ENCODE peak calls at places on chromosome 9, in ten cellular contexts. One of them, this sample, is unnamed.

GRCh38 chr9:109781541-109782197 is 1.7 kb downstream of the PALM2AKAP2 start:
- DNase-seq in mesothelial cell of epicardium: no peak
- DNase-seq in transverse colon: no peak
- DNase-seq in activated B cell treated with CpG ODN at 0.5 μM for 24 hours: no peak
- DNase-seq in lower lobe of right lung: no peak
- DNase-seq in kidney: no peak
- DNase-seq in MCF 10A: no peak
- DNase-seq in CD8-positive, alpha-beta T cell: no peak
- DNase-seq in RWPE1: no peak
- DNase-seq in heart right ventricle: no peak
- DNase-seq in this sample: no peak

GRCh38 chr9:36189978-36190377 is 743 bp upstream of the CLTA start:
- DNase-seq in kidney: no peak
- DNase-seq in mesothelial cell of epicardium: no peak
- DNase-seq in activated B cell treated with CpG ODN at 0.5 μM for 24 hours: no peak
- DNase-seq in RWPE1: no peak
- DNase-seq in CD8-positive, alpha-beta T cell: no peak
- DNase-seq in MCF 10A: no peak
- DNase-seq in transverse colon: peak; percentile 32
- DNase-seq in lower lobe of right lung: no peak
- DNase-seq in heart right ventricle: no peak
- DNase-seq in this sample: no peak

GRCh38 chr9:12809720-12810119 is 34.9 kb downstream of the LURAP1L start:
- DNase-seq in CD8-positive, alpha-beta T cell: no peak
- DNase-seq in RWPE1: no peak
- DNase-seq in kidney: no peak
- DNase-seq in transverse colon: no peak
- DNase-seq in mesothelial cell of epicardium: no peak
- DNase-seq in activated B cell treated with CpG ODN at 0.5 μM for 24 hours: no peak
- DNase-seq in MCF 10A: no peak
- DNase-seq in heart right ventricle: no peak
- DNase-seq in lower lobe of right lung: no peak
- DNase-seq in this sample: no peak

GRCh38 chr9:99414321-99414720 is 192.2 kb downstream of the SEC61B start:
- DNase-seq in activated B cell treated with CpG ODN at 0.5 μM for 24 hours: no peak
- DNase-seq in RWPE1: no peak
- DNase-seq in transverse colon: no peak
- DNase-seq in mesothelial cell of epicardium: no peak
- DNase-seq in lower lobe of right lung: no peak
- DNase-seq in CD8-positive, alpha-beta T cell: no peak
- DNase-seq in heart right ventricle: no peak
- DNase-seq in kidney: no peak
- DNase-seq in MCF 10A: no peak
- DNase-seq in this sample: no peak

GRCh38 chr9:4296217-4296616 is 3.7 kb downstream of the GLIS3 start:
- DNase-seq in RWPE1: no peak
- DNase-seq in kidney: no peak
- DNase-seq in heart right ventricle: no peak
- DNase-seq in mesothelial cell of epicardium: no peak
- DNase-seq in activated B cell treated with CpG ODN at 0.5 μM for 24 hours: no peak
- DNase-seq in MCF 10A: no peak
- DNase-seq in transverse colon: no peak
- DNase-seq in lower lobe of right lung: no peak
- DNase-seq in CD8-positive, alpha-beta T cell: no peak
- DNase-seq in this sample: no peak

GRCh38 chr9:76371901-76372300 is 22.3 kb downstream of the RFK start:
- DNase-seq in lower lobe of right lung: no peak
- DNase-seq in RWPE1: no peak
- DNase-seq in transverse colon: no peak
- DNase-seq in heart right ventricle: no peak
- DNase-seq in activated B cell treated with CpG ODN at 0.5 μM for 24 hours: no peak
- DNase-seq in CD8-positive, alpha-beta T cell: no peak
- DNase-seq in MCF 10A: peak; percentile 43
- DNase-seq in mesothelial cell of epicardium: no peak
- DNase-seq in kidney: no peak
- DNase-seq in this sample: no peak

GRCh38 chr9:31137850-31138160 is 1246.6 kb upstream of the ACO1 start:
- DNase-seq in transverse colon: no peak
- DNase-seq in kidney: no peak
- DNase-seq in heart right ventricle: no peak
- DNase-seq in MCF 10A: no peak
- DNase-seq in CD8-positive, alpha-beta T cell: no peak
- DNase-seq in activated B cell treated with CpG ODN at 0.5 μM for 24 hours: no peak
- DNase-seq in RWPE1: no peak
- DNase-seq in mesothelial cell of epicardium: no peak
- DNase-seq in lower lobe of right lung: no peak
- DNase-seq in this sample: no peak

GRCh38 chr9:108724669-108725068 is 131.1 kb downstream of the ACTL7B start:
- DNase-seq in CD8-positive, alpha-beta T cell: no peak
- DNase-seq in activated B cell treated with CpG ODN at 0.5 μM for 24 hours: no peak
- DNase-seq in heart right ventricle: no peak
- DNase-seq in lower lobe of right lung: no peak
- DNase-seq in kidney: no peak
- DNase-seq in RWPE1: no peak
- DNase-seq in transverse colon: no peak
- DNase-seq in MCF 10A: peak; percentile 31
- DNase-seq in mesothelial cell of epicardium: no peak
- DNase-seq in this sample: no peak

DNA sequence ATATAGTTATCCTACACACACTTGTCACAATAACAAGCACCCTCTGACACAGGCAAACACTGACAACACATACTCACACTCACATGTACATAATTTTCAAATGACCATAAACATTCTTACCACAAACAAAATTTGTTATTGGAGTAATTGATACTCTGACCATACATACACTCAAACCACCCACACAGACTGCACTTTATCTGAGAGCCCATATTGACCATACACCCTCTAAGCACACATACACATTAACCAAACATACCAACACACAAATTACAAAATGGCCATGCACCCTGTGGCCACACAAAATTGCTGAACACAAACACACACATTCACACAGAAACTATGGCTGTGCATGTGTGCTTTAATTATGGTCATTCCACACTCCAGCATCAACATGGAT is 79.1 kb upstream of the FAM120A start:
- DNase-seq in heart right ventricle: no peak
- DNase-seq in transverse colon: no peak
- DNase-seq in MCF 10A: no peak
- DNase-seq in CD8-positive, alpha-beta T cell: no peak
- DNase-seq in RWPE1: no peak
- DNase-seq in kidney: no peak
- DNase-seq in lower lobe of right lung: no peak
- DNase-seq in mesothelial cell of epicardium: no peak
- DNase-seq in activated B cell treated with CpG ODN at 0.5 μM for 24 hours: no peak
- DNase-seq in this sample: no peak
- TF ChIP-seq CTCF in heart right ventricle: no peak
- TF ChIP-seq CTCF in transverse colon: no peak
- TF ChIP-seq CTCF in MCF 10A: no peak
- TF ChIP-seq CTCF in CD8-positive, alpha-beta T cell: no peak
- TF ChIP-seq CTCF in RWPE1: no peak
- TF ChIP-seq CTCF in kidney: no peak
- TF ChIP-seq CTCF in lower lobe of right lung: no peak
- TF ChIP-seq CTCF in mesothelial cell of epicardium: no peak
- TF ChIP-seq CTCF in activated B cell treated with CpG ODN at 0.5 μM for 24 hours: no peak
- TF ChIP-seq CTCF in this sample: no peak

GRCh38 chr9:93669958-93670207 is 93.5 kb downstream of the PHF2 start:
- DNase-seq in heart right ventricle: no peak
- DNase-seq in kidney: no peak
- DNase-seq in MCF 10A: no peak
- DNase-seq in mesothelial cell of epicardium: peak; percentile 36
- DNase-seq in activated B cell treated with CpG ODN at 0.5 μM for 24 hours: no peak
- DNase-seq in transverse colon: no peak
- DNase-seq in lower lobe of right lung: no peak
- DNase-seq in CD8-positive, alpha-beta T cell: no peak
- DNase-seq in RWPE1: no peak
- DNase-seq in this sample: peak; percentile 20

GRCh38 chr9:93667006-93667405 is 90.6 kb downstream of the PHF2 start:
- DNase-seq in activated B cell treated with CpG ODN at 0.5 μM for 24 hours: no peak
- DNase-seq in MCF 10A: no peak
- DNase-seq in RWPE1: no peak
- DNase-seq in mesothelial cell of epicardium: no peak
- DNase-seq in CD8-positive, alpha-beta T cell: no peak
- DNase-seq in kidney: peak; percentile 61
- DNase-seq in heart right ventricle: no peak
- DNase-seq in lower lobe of right lung: peak; percentile 42
- DNase-seq in transverse colon: peak; percentile 6
- DNase-seq in this sample: peak; percentile 11

GRCh38 chr9:93667627-93668026 is 91.2 kb downstream of the PHF2 start:
- DNase-seq in MCF 10A: no peak
- DNase-seq in CD8-positive, alpha-beta T cell: no peak
- DNase-seq in lower lobe of right lung: no peak
- DNase-seq in heart right ventricle: no peak
- DNase-seq in transverse colon: peak; percentile 4
- DNase-seq in mesothelial cell of epicardium: no peak
- DNase-seq in RWPE1: no peak
- DNase-seq in activated B cell treated with CpG ODN at 0.5 μM for 24 hours: no peak
- DNase-seq in kidney: peak; percentile 20
- DNase-seq in this sample: peak; percentile 13

GRCh38 chr9:93669116-93669957 is 93.0 kb downstream of the PHF2 start:
- DNase-seq in transverse colon: peak; percentile 5
- DNase-seq in heart right ventricle: no peak
- DNase-seq in mesothelial cell of epicardium: peak; percentile 32
- DNase-seq in kidney: peak; percentile 61
- DNase-seq in RWPE1: no peak
- DNase-seq in CD8-positive, alpha-beta T cell: no peak
- DNase-seq in activated B cell treated with CpG ODN at 0.5 μM for 24 hours: no peak
- DNase-seq in lower lobe of right lung: peak; percentile 37
- DNase-seq in MCF 10A: no peak
- DNase-seq in this sample: peak; percentile 33

DNA sequence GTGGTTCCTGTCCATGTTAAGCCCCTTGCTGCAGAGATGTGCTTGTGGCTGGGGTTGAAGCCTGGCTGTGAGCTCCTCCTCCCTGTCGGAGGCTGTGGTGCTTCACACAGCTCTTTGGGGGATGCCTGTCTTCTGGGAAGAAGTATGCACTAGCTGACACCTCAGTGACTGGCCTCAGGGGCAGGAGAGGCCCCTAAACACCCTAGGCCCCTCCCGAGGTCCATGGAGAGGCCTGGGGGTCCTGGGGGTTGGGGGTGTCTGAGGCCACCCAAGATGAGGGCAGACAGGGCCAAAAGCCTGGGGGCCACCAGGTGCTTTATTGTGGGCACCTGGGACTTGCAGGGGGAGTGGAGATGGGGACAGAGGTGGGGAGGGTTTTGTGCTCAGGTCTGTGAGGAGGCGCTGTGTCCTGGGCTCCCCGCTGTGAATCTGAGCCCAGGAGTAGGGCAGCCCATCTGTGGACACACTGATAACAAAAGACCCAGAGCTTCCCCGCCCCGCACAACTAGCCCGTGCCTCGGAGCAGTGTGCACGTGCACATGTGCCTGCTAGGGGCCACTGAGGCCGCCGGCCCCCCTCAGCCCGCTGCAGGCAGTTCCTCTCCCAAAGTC is 92.0 kb downstream of the PHF2 start:
- DNase-seq in mesothelial cell of epicardium: peak; percentile 11
- DNase-seq in MCF 10A: no peak
- DNase-seq in CD8-positive, alpha-beta T cell: no peak
- DNase-seq in transverse colon: peak; percentile 4
- DNase-seq in RWPE1: no peak
- DNase-seq in lower lobe of right lung: no peak
- DNase-seq in activated B cell treated with CpG ODN at 0.5 μM for 24 hours: no peak
- DNase-seq in kidney: peak; percentile 48
- DNase-seq in heart right ventricle: no peak
- DNase-seq in this sample: peak; percentile 27
- TF ChIP-seq CTCF in mesothelial cell of epicardium: no peak
- TF ChIP-seq CTCF in MCF 10A: no peak
- TF ChIP-seq CTCF in CD8-positive, alpha-beta T cell: no peak
- TF ChIP-seq CTCF in transverse colon: no peak
- TF ChIP-seq CTCF in RWPE1: no peak
- TF ChIP-seq CTCF in lower lobe of right lung: no peak
- TF ChIP-seq CTCF in activated B cell treated with CpG ODN at 0.5 μM for 24 hours: no peak
- TF ChIP-seq CTCF in kidney: no peak
- TF ChIP-seq CTCF in heart right ventricle: no peak
- TF ChIP-seq CTCF in this sample: no peak

GRCh38 chr9:87682085-87682484 is 43.8 kb upstream of the CTSL start:
- DNase-seq in lower lobe of right lung: no peak
- DNase-seq in MCF 10A: no peak
- DNase-seq in transverse colon: no peak
- DNase-seq in activated B cell treated with CpG ODN at 0.5 μM for 24 hours: no peak
- DNase-seq in heart right ventricle: no peak
- DNase-seq in CD8-positive, alpha-beta T cell: no peak
- DNase-seq in RWPE1: no peak
- DNase-seq in kidney: no peak
- DNase-seq in mesothelial cell of epicardium: no peak
- DNase-seq in this sample: no peak

GRCh38 chr9:87684627-87685204 is 41.2 kb upstream of the CTSL start:
- DNase-seq in MCF 10A: peak; percentile 70
- DNase-seq in RWPE1: peak; percentile 80
- DNase-seq in kidney: no peak
- DNase-seq in lower lobe of right lung: no peak
- DNase-seq in transverse colon: peak; percentile 72
- DNase-seq in activated B cell treated with CpG ODN at 0.5 μM for 24 hours: no peak
- DNase-seq in CD8-positive, alpha-beta T cell: no peak
- DNase-seq in mesothelial cell of epicardium: peak; percentile 81
- DNase-seq in heart right ventricle: no peak
- DNase-seq in this sample: peak; percentile 54

GRCh38 chr9:87685431-87685830 is 40.5 kb upstream of the CTSL start:
- DNase-seq in CD8-positive, alpha-beta T cell: no peak
- DNase-seq in transverse colon: no peak
- DNase-seq in RWPE1: no peak
- DNase-seq in lower lobe of right lung: no peak
- DNase-seq in heart right ventricle: no peak
- DNase-seq in kidney: no peak
- DNase-seq in mesothelial cell of epicardium: no peak
- DNase-seq in MCF 10A: no peak
- DNase-seq in activated B cell treated with CpG ODN at 0.5 μM for 24 hours: no peak
- DNase-seq in this sample: no peak

GRCh38 chr9:87682618-87683017 is 43.3 kb upstream of the CTSL start:
- DNase-seq in activated B cell treated with CpG ODN at 0.5 μM for 24 hours: no peak
- DNase-seq in MCF 10A: no peak
- DNase-seq in RWPE1: no peak
- DNase-seq in kidney: no peak
- DNase-seq in transverse colon: no peak
- DNase-seq in heart right ventricle: no peak
- DNase-seq in CD8-positive, alpha-beta T cell: no peak
- DNase-seq in mesothelial cell of epicardium: no peak
- DNase-seq in lower lobe of right lung: no peak
- DNase-seq in this sample: peak; percentile 50

DNA sequence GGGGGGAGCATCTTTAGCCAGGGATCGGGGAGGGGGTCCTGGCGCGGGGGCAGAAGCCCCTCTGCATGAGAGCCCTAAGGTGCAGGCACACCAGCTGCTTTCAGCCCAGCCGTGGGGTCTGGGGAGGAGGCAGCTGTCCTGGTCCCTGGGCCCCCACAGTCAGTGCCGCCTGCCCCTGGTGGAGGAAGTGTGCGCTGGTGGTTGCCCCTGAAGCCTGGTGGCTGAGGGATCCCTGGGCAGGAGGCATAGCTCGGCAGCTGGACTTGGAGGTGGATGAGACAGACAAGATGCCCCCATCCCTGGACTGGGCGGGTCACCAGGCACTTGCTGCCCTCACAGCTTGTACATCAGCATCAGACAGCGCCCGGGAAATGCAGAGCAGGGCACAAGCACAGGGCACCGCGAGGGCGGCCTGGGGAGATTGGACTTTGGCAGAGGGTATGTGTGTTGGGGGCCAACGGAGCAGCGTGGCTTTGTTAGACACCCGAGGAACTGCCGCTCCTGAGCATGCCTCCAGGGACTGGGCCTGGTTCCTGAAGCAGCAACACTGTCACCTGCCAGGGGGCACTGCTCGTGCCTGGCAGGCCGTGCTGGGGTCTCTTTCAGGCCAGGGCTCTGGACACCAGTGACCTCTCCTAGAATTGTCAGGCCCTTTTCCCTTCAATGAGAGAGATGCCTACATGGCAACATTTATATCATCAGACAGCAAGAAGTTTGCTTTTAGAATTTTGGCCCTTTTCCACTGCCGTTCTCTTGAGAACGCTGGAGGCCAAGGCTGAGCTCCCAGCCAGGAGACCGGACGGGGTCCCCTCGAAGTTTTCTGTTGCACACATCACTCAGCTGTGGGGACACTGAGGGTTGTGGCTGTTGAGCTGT is 41.9 kb upstream of the CTSL start:
- DNase-seq in RWPE1: no peak
- DNase-seq in kidney: no peak
- DNase-seq in activated B cell treated with CpG ODN at 0.5 μM for 24 hours: no peak
- DNase-seq in heart right ventricle: no peak
- DNase-seq in transverse colon: no peak
- DNase-seq in lower lobe of right lung: no peak
- DNase-seq in MCF 10A: no peak
- DNase-seq in mesothelial cell of epicardium: no peak
- DNase-seq in CD8-positive, alpha-beta T cell: no peak
- DNase-seq in this sample: no peak
- TF ChIP-seq CTCF in RWPE1: no peak
- TF ChIP-seq CTCF in kidney: peak; percentile 4
- TF ChIP-seq CTCF in activated B cell treated with CpG ODN at 0.5 μM for 24 hours: no peak
- TF ChIP-seq CTCF in heart right ventricle: no peak
- TF ChIP-seq CTCF in transverse colon: no peak
- TF ChIP-seq CTCF in lower lobe of right lung: no peak
- TF ChIP-seq CTCF in MCF 10A: no peak
- TF ChIP-seq CTCF in mesothelial cell of epicardium: no peak
- TF ChIP-seq CTCF in CD8-positive, alpha-beta T cell: no peak
- TF ChIP-seq CTCF in this sample: no peak

GRCh38 chr9:136901516-136902258 is 15.4 kb downstream of the TRAF2 start:
- DNase-seq in heart right ventricle: no peak
- DNase-seq in mesothelial cell of epicardium: no peak
- DNase-seq in transverse colon: peak; percentile 79
- DNase-seq in kidney: no peak
- DNase-seq in activated B cell treated with CpG ODN at 0.5 μM for 24 hours: peak; percentile 42
- DNase-seq in MCF 10A: peak; percentile 47
- DNase-seq in CD8-positive, alpha-beta T cell: peak; percentile 23
- DNase-seq in RWPE1: peak; percentile 100
- DNase-seq in lower lobe of right lung: no peak
- DNase-seq in this sample: no peak

GRCh38 chr9:136900556-136900955 is 14.2 kb downstream of the TRAF2 start:
- DNase-seq in mesothelial cell of epicardium: no peak
- DNase-seq in lower lobe of right lung: no peak
- DNase-seq in kidney: no peak
- DNase-seq in RWPE1: no peak
- DNase-seq in activated B cell treated with CpG ODN at 0.5 μM for 24 hours: no peak
- DNase-seq in transverse colon: no peak
- DNase-seq in MCF 10A: no peak
- DNase-seq in heart right ventricle: no peak
- DNase-seq in CD8-positive, alpha-beta T cell: no peak
- DNase-seq in this sample: no peak

GRCh38 chr9:136902259-136902821 is 16.0 kb downstream of the TRAF2 start:
- DNase-seq in lower lobe of right lung: peak; percentile 86
- DNase-seq in activated B cell treated with CpG ODN at 0.5 μM for 24 hours: peak; percentile 69
- DNase-seq in heart right ventricle: peak; percentile 70
- DNase-seq in CD8-positive, alpha-beta T cell: peak; percentile 60
- DNase-seq in transverse colon: peak; percentile 89
- DNase-seq in RWPE1: peak; percentile 77
- DNase-seq in mesothelial cell of epicardium: no peak
- DNase-seq in MCF 10A: peak; percentile 58
- DNase-seq in kidney: peak; percentile 94
- DNase-seq in this sample: no peak

GRCh38 chr9:136899196-136899595 is 12.9 kb downstream of the TRAF2 start:
- DNase-seq in transverse colon: peak; percentile 70
- DNase-seq in MCF 10A: no peak
- DNase-seq in CD8-positive, alpha-beta T cell: no peak
- DNase-seq in heart right ventricle: no peak
- DNase-seq in mesothelial cell of epicardium: no peak
- DNase-seq in activated B cell treated with CpG ODN at 0.5 μM for 24 hours: no peak
- DNase-seq in kidney: no peak
- DNase-seq in RWPE1: no peak
- DNase-seq in lower lobe of right lung: no peak
- DNase-seq in this sample: no peak

DNA sequence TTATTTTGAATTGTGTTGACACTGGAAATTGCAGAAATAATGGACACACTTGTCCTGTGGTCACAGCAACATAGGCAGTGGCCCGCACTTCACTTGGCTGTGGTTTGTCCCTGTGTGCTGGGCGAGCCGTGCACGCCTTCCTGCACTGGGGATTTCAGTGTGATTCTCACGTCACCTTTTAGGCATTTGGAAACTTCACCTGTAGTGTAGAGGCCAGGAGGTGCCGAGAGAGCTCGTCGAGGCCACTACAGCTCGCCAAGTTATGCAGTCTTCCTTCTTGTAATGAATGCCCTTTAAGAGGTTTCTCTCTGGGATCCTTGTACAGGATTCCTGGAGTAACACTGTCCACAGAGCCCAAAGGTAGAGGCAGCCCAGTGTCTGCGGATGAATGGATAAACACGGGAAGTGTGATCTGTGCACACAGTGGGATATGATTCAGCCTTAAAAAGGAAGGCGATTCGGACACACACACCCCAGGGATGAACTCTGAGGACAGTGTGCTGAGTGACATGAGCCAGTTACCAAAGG is 14.7 kb downstream of the TRAF2 start:
- DNase-seq in activated B cell treated with CpG ODN at 0.5 μM for 24 hours: no peak
- DNase-seq in lower lobe of right lung: peak; percentile 79
- DNase-seq in heart right ventricle: no peak
- DNase-seq in mesothelial cell of epicardium: no peak
- DNase-seq in MCF 10A: no peak
- DNase-seq in CD8-positive, alpha-beta T cell: no peak
- DNase-seq in RWPE1: peak; percentile 81
- DNase-seq in transverse colon: no peak
- DNase-seq in kidney: no peak
- DNase-seq in this sample: no peak
- TF ChIP-seq CTCF in activated B cell treated with CpG ODN at 0.5 μM for 24 hours: no peak
- TF ChIP-seq CTCF in lower lobe of right lung: no peak
- TF ChIP-seq CTCF in heart right ventricle: no peak
- TF ChIP-seq CTCF in mesothelial cell of epicardium: no peak
- TF ChIP-seq CTCF in MCF 10A: no peak
- TF ChIP-seq CTCF in CD8-positive, alpha-beta T cell: no peak
- TF ChIP-seq CTCF in RWPE1: no peak
- TF ChIP-seq CTCF in transverse colon: no peak
- TF ChIP-seq CTCF in kidney: no peak
- TF ChIP-seq CTCF in this sample: no peak

This sample was measured in glutamatergic neuron.